ENCODE peak calls at places on chromosomes 12 and 14, in seven cellular contexts. I is fibroblast of pulmonary artery, C is AG10803, G is GM06990, Q is cardiac fibroblast, T is OCI-LY7, H is colonic mucosa. K is an unnamed sample.

GRCh38 chr12:49636979-49637378 is 13.6 kb downstream of the PRPF40B start:
- DNase-seq in Q (peak), G (no peak), T (peak), I (peak), C (peak), H (peak), K (peak)

GRCh38 chr14:22104971-22105641 is 431.5 kb upstream of the OR4E1 start:
- DNase-seq in C (no peak), H (no peak), Q (no peak), I (no peak), T (no peak), G (no peak), K (no peak)

GRCh38 chr14:32438511-32438910 is 109.4 kb downstream of the AKAP6 start:
- DNase-seq in T (no peak), I (no peak), C (no peak), H (no peak), G (no peak), Q (no peak), K (no peak)

GRCh38 chr12:114841557-114842251 is 157.7 kb upstream of the TBX3 start:
- DNase-seq in Q (no peak), I (no peak), G (no peak), H (no peak), T (no peak), C (no peak), K (no peak)

GRCh38 chr14:27739657-27740156 is 1026.9 kb upstream of the FOXG1 start:
- DNase-seq in H (no peak), I (no peak), Q (no peak), G (no peak), T (no peak), C (no peak), K (no peak)

GRCh38 chr14:90140298-90140955 is 78.6 kb downstream of the KCNK13 start:
- DNase-seq in I (peak), C (no peak), Q (peak), T (no peak), G (no peak), H (no peak), K (no peak)

GRCh38 chr14:80974338-80975078 is 19.1 kb downstream of the TSHR start:
- DNase-seq in T (no peak), I (no peak), G (no peak), C (peak), H (no peak), Q (no peak), K (no peak)

GRCh38 chr14:101879212-101880015 is 85.0 kb upstream of the DYNC1H1 start:
- DNase-seq in T (no peak), G (no peak), Q (no peak), I (no peak), C (no peak), H (no peak), K (no peak)

DNA sequence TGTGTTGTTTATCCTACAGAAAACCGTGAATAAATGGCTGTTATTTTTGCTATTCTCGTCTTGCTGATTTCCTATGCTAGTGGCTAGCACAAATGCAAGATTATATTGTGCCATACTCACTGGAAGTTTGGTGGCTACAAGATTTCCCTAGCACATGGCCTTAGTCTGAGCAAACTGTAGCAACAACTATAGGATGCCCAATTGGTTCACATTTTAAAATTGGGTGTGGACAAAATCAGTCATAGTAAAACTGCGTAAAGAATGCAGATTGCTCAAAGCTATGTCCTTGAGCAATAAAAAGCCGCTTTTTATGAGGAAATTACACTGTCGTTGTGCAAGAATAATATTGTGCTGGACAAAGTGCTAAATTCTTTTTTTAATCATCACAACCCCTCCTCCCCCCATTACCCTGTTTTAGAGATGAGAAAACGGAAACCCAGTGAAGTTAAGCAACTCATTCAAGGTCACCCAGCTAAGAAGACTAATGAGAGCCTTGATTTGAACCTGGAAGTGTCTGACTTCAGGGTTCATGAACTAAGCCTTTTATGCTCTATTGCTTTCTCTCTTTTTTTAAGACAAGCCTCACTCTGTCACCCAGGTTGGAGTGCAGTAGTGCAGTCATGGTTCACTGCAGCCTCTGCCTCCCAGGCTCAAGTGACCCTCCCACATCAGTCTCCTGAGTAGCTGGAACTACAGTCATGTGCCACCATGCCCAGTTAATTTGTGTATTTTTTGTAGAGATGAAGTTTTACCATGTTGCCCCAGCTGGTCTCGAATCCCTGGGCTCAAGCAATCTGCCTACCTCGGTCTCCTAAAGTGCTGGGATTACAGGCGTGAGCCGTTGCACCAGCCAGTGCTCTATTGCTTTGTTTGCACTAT is 73.6 kb downstream of the SRGAP1 start:
- DNase-seq in H (peak), C (peak), T (peak), I (peak), Q (peak), G (peak), K (no peak)
- H3K4me3 ChIP-seq in H (no peak), C (no peak), T (no peak), I (peak), Q (peak), G (no peak), K (peak)

DNA sequence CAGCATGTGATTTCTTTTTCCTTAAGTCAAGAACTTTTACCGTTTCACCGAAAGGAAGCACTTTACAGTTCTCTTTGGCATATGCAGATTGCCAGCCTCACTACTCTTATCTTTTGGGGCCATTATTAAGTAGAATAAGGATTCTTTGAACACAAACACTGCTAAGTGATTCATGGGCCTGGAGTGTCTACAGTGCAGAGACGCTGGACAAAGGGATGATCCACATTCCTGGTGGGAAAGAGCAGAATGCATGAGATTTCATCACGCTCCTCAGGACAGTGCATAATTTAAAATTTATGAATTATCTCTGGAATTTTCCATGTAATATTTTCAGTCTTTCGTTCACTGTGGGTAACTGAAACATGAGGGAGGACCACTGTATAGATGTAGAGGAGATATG is 90.2 kb downstream of the TTLL5 start:
- DNase-seq in Q (no peak), T (no peak), H (no peak), G (no peak), I (peak), C (peak), K (no peak)
- H3K4me3 ChIP-seq in Q (no peak), T (no peak), H (no peak), G (no peak), I (no peak), C (no peak), K (no peak)

GRCh38 chr14:103539056-103539825 is 10.2 kb downstream of the TRMT61A start:
- DNase-seq in C (no peak), G (peak), H (no peak), I (no peak), Q (no peak), T (peak), K (no peak)
- H3K4me3 ChIP-seq in C (no peak), G (no peak), H (no peak), I (no peak), Q (no peak), T (no peak), K (no peak)

DNA sequence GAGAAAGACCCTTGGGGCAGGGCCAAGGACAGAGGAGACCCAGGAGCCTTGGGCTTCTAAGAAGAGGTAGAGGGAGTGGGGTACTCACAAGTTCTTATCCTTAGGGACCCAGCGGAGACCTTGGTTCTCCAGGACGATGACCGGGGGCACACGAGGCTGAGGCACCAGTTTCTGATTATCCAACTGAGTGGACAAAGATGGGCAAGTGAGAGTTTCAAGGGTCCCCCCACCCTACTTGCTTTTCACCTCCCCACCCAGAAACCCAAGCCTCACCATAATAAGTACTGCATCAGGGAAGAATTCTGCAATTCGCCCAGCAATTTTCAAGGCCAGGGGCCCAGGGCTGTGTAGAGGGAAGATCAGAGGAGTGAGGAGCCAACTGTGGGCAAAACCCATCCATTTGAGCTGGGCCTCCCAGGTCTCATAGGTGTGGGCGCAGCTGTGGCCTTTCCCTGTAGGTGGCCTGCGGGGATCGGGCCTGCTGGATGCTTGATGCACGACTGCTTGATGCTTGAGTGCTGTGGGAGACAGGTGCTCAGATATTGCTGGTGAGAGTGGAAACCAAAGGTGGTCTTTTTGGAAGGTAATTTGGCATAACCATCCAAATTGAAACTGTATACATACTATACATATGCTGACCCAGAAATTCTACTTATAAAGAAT is 2.0 kb downstream of the EMC9 start:
- DNase-seq in Q (no peak), I (no peak), G (no peak), C (no peak), H (no peak), T (no peak), K (no peak)
- H3K4me3 ChIP-seq in Q (peak), I (no peak), G (peak), C (no peak), H (no peak), T (peak), K (no peak)

DNA sequence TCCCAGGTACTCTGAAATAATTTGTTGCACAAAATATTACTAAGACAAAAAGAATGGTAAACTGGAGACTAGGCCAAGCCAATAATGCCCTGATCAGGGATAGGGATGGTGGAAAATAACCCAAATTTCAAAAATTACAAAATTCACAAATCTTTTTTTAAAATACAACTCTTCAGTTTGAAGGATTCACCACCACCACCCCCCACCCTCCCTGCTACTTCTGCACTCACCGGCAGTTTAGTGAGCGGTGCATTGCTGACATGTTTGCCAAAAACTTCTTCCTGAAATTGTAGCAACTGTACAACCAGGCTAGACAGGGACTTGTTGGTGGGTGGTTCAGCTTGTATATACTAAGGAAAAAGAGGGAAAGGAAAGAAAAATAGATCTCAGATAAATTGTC is 2.3 kb downstream of the SMARCC2 start:
- DNase-seq in H (no peak), G (no peak), Q (no peak), C (no peak), T (no peak), I (no peak), K (no peak)
- H3K4me3 ChIP-seq in H (no peak), G (no peak), Q (no peak), C (no peak), T (no peak), I (no peak), K (no peak)

DNA sequence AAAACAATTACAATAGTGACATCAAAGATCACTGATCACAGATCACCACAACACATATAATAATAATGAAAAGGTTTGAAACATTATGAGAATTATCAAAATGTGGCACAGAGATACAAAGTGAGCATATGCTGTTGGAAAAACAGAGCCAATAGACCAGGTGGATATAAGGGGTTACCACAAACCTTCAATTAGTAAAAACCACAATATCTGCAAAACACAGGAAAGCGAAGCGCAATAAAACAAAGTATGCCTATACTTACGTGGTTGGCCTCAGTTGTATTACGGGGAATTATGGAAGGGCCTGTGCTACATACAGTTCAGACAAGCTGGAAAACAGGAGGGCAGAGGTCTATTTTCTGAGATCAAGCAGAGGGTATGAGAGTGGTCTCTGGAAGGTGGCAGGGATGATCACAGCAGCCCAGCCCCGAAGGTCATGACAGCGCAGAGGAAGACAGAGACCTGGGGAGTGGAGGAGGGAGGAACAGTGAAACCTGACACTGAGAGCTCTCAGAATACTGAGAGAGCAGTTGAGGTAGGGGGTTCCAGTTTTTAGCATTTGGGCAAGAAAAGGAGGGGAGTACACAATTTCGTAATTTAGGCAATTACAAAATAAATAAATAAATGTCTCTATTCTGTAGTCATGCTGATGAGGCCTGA is 41.3 kb downstream of the IFNG start:
- DNase-seq in G (no peak), C (no peak), I (no peak), T (no peak), H (no peak), Q (no peak), K (no peak)
- H3K4me3 ChIP-seq in G (no peak), C (no peak), I (no peak), T (no peak), H (no peak), Q (no peak), K (no peak)